ENCODE peak calls at places on chromosomes 7 and 10, in seven cellular contexts. J, E, S, D, X, N and V are unnamed samples.

GRCh38 chr7:101238226-101239182 is 902 bp upstream of the CLDN15 start:
- DNase-seq in J (no peak), E (no peak), S (no peak), D (no peak), X (no peak), N (no peak), V (no peak)

GRCh38 chr7:126699707-126700106 is 553.0 kb downstream of the GRM8 start:
- DNase-seq in J (no peak), E (no peak), S (no peak), D (no peak), X (no peak), N (no peak), V (no peak)

GRCh38 chr7:136062625-136063336 is 85.6 kb upstream of the MTPN start:
- DNase-seq in J (no peak), E (no peak), S (no peak), D (no peak), X (no peak), N (no peak), V (no peak)

GRCh38 chr7:157927313-157927925 is 590.6 kb downstream of the DNAJB6 start:
- DNase-seq in J (no peak), E (no peak), S (no peak), D (no peak), X (no peak), N (no peak), V (no peak)

GRCh38 chr10:625751-626711 is 63.4 kb downstream of the DIP2C start:
- DNase-seq in J (no peak), E (no peak), S (no peak), D (no peak), X (no peak), N (no peak), V (no peak)

GRCh38 chr10:61608255-61609040 is 54.3 kb upstream of the CABCOCO1 start:
- DNase-seq in J (peak), E (no peak), S (no peak), D (no peak), X (no peak), N (peak), V (peak)

GRCh38 chr10:110680473-110681020 is 36.4 kb downstream of the RBM20 start:
- DNase-seq in J (no peak), E (no peak), S (no peak), D (no peak), X (no peak), N (no peak), V (no peak)

GRCh38 chr10:93198401-93199175 is 124.9 kb downstream of the CYP26A1 start:
- DNase-seq in J (peak), E (no peak), S (no peak), D (no peak), X (no peak), N (no peak), V (no peak)

GRCh38 chr10:124106241-124106905 is 13.0 kb upstream of the CHST15 start:
- DNase-seq in J (peak), E (no peak), S (peak), D (peak), X (peak), N (peak), V (peak)

GRCh38 chr7:24971333-24972165 is 8.4 kb downstream of the OSBPL3 start:
- DNase-seq in J (peak), E (peak), S (no peak), D (peak), X (peak), N (peak), V (peak)

GRCh38 chr10:8064436-8064835 is 9.9 kb downstream of the GATA3 start:
- DNase-seq in J (no peak), E (no peak), S (no peak), D (no peak), X (no peak), N (peak), V (no peak)

GRCh38 chr7:151008143-151008510 is 16.2 kb downstream of the ATG9B start:
- DNase-seq in J (no peak), E (peak), S (no peak), D (no peak), X (no peak), N (peak), V (no peak)

GRCh38 chr10:92664322-92664721 is 25.4 kb upstream of the HHEX start:
- DNase-seq in J (no peak), E (no peak), S (no peak), D (no peak), X (no peak), N (no peak), V (no peak)

GRCh38 chr10:78972160-78972946 is 96.4 kb upstream of the ZMIZ1 start:
- DNase-seq in J (peak), E (peak), S (peak), D (peak), X (peak), N (peak), V (peak)

GRCh38 chr10:130817046-130817624 is 494.4 kb downstream of the TCERG1L start:
- DNase-seq in J (no peak), E (no peak), S (no peak), D (no peak), X (no peak), N (no peak), V (no peak)

GRCh38 chr7:27167916-27168264 is 2.6 kb upstream of the HOXA9 start:
- DNase-seq in J (no peak), E (no peak), S (no peak), D (peak), X (no peak), N (no peak), V (no peak)

GRCh38 chr10:113294868-113295267 is 258.0 kb upstream of the HABP2 start:
- DNase-seq in J (no peak), E (no peak), S (no peak), D (no peak), X (no peak), N (no peak), V (no peak)

GRCh38 chr7:24395512-24395911 is 111.5 kb downstream of the NPY start:
- DNase-seq in J (no peak), E (peak), S (no peak), D (no peak), X (no peak), N (no peak), V (no peak)

GRCh38 chr10:29132821-29133156 is 156.1 kb upstream of the LYZL1 start:
- DNase-seq in J (no peak), E (peak), S (no peak), D (no peak), X (no peak), N (no peak), V (no peak)

GRCh38 chr7:10708447-10708846 is 265.2 kb upstream of the PHF14 start:
- DNase-seq in J (no peak), E (no peak), S (no peak), D (peak), X (peak), N (no peak), V (no peak)

GRCh38 chr7:101625076-101625914 is 3.8 kb downstream of the MYL10 start:
- DNase-seq in J (peak), E (no peak), S (no peak), D (no peak), X (no peak), N (no peak), V (peak)

GRCh38 chr7:24572421-24573007 is 738 bp upstream of the PALS2 start:
- DNase-seq in J (peak), E (peak), S (peak), D (peak), X (peak), N (peak), V (peak)

GRCh38 chr7:139730746-139731612 is 46.8 kb downstream of the HIPK2 start:
- DNase-seq in J (peak), E (no peak), S (no peak), D (peak), X (no peak), N (peak), V (peak)

GRCh38 chr10:546971-547590 is 142.4 kb downstream of the DIP2C start:
- DNase-seq in J (peak), E (no peak), S (no peak), D (peak), X (no peak), N (no peak), V (no peak)

GRCh38 chr7:106591146-106591545 is 69.8 kb downstream of the CCDC71L start:
- DNase-seq in J (no peak), E (no peak), S (no peak), D (no peak), X (no peak), N (peak), V (no peak)

GRCh38 chr10:24465899-24466615 is 257.1 kb downstream of the KIAA1217 start:
- DNase-seq in J (peak), E (no peak), S (peak), D (peak), X (peak), N (no peak), V (peak)

GRCh38 chr7:134530460-134530859 is 3.1 kb downstream of the AKR1B10 start:
- DNase-seq in J (no peak), E (no peak), S (no peak), D (no peak), X (no peak), N (no peak), V (no peak)

GRCh38 chr10:43968076-43968475 is 319.4 kb upstream of the ZNF32 start:
- DNase-seq in J (no peak), E (no peak), S (no peak), D (no peak), X (no peak), N (no peak), V (no peak)

GRCh38 chr7:14769261-14769660 is 133.3 kb downstream of the DGKB start:
- DNase-seq in J (no peak), E (no peak), S (no peak), D (peak), X (no peak), N (no peak), V (no peak)
- H3K4me2 ChIP-seq in J (no peak), E (no peak), S (no peak), D (peak), X (no peak), N (no peak), V (no peak)

GRCh38 chr7:52021343-52021742 is 704.7 kb upstream of the COBL start:
- DNase-seq in J (no peak), E (no peak), S (no peak), D (no peak), X (no peak), N (no peak), V (no peak)

GRCh38 chr7:52018680-52019054 is 702.1 kb upstream of the COBL start:
- DNase-seq in J (no peak), E (no peak), S (no peak), D (no peak), X (no peak), N (no peak), V (no peak)

GRCh38 chr7:52017802-52018679 is 701.4 kb upstream of the COBL start:
- DNase-seq in J (no peak), E (peak), S (peak), D (peak), X (peak), N (peak), V (no peak)
- H3K4me3 ChIP-seq in J (no peak), E (no peak), S (peak), D (no peak), X (peak), N (no peak), V (peak)

GRCh38 chr7:4667776-4668509 is 14.2 kb upstream of the FOXK1 start:
- DNase-seq in J (peak), E (no peak), S (no peak), D (no peak), X (no peak), N (no peak), V (peak)

GRCh38 chr7:4668510-4668847 is 13.6 kb upstream of the FOXK1 start:
- DNase-seq in J (no peak), E (no peak), S (no peak), D (no peak), X (no peak), N (no peak), V (no peak)

GRCh38 chr7:4663239-4663638 is 18.9 kb upstream of the FOXK1 start:
- DNase-seq in J (no peak), E (no peak), S (no peak), D (no peak), X (no peak), N (no peak), V (no peak)

GRCh38 chr7:4661871-4662270 is 20.2 kb upstream of the FOXK1 start:
- DNase-seq in J (peak), E (no peak), S (no peak), D (peak), X (no peak), N (peak), V (no peak)

GRCh38 chr7:4665661-4666060 is 16.4 kb upstream of the FOXK1 start:
- DNase-seq in J (peak), E (no peak), S (no peak), D (peak), X (no peak), N (peak), V (peak)
- TF ChIP-seq CTCF in J (no peak), E (no peak), S (no peak), D (no peak), X (no peak), N (no peak), V (no peak)

DNA sequence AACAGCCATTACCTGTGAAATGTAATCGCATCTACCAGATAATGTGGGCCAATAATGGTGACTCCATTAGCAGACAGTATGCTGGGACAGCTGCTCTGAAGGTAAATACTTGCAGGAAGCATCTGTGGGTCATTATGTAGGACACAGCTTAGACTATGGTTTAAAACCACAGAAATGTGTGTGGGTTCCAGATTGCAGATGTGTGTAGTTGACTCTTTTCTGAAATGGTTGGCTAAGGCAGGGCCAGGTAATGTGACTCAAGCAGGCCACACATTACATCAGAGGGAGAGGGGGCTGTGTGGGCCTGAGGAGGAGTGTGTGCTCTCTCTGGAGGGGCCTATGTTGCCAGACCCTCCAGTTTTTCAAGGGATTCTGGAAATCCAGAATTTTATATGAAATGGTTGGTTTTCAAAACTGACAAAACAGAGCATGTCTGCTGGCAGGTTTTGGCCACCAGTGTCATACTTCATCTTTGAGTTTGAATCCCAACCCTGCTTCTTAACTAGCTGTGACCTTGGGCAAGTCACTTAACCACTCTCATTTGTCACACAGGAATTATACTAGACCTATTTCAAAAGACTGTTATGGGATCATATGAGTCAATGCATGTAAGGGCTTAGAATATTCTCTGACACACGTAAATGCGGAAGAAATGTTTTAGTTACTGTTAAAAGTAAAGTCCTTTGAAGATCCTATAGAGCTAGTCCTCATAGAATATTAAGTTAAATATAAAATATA is 64.5 kb downstream of the MCMBP start:
- DNase-seq in J (peak), E (no peak), S (no peak), D (no peak), X (no peak), N (peak), V (peak)
- H3K4me2 ChIP-seq in J (no peak), E (no peak), S (no peak), D (no peak), X (no peak), N (no peak), V (peak)

GRCh38 chr7:128359939-128360338 is 1.6 kb downstream of the PRRT4 start:
- DNase-seq in J (no peak), E (no peak), S (no peak), D (no peak), X (no peak), N (no peak), V (no peak)
- H3K4me3 ChIP-seq in J (no peak), E (no peak), S (no peak), D (no peak), X (no peak), N (no peak), V (no peak)